ENCODE peak calls at places on chromosome 10, in ten cellular contexts. V is psoas muscle; C is naive thymus-derived CD4-positive, alpha-beta T cell; L is mammary epithelial cell; T is neuronal stem cell; A is body of pancreas; Y is CD8-positive, alpha-beta T cell; H is HepG2; B is effector memory CD4-positive, alpha-beta T cell; F is keratinocyte. X is an unnamed sample.
A peak's percentile ranks its signal among the peaks of the same experiment; 100 is the strongest.

GRCh38 chr10:34689053-34689452 is 126.0 kb downstream of the PARD3 start:
- DNase-seq in B (no peak), L (no peak), A (no peak), T (no peak), C (no peak), Y (no peak), F (no peak), V (peak; percentile 58), H (no peak), X (no peak)

GRCh38 chr10:970311-971149 is 17.7 kb upstream of the GTPBP4 start:
- DNase-seq in T (no peak), B (no peak), A (peak; percentile 61), F (no peak), H (peak; percentile 93), C (no peak), L (no peak), V (peak; percentile 58), Y (no peak), X (no peak)

GRCh38 chr10:34641147-34641912 is 173.8 kb downstream of the PARD3 start:
- DNase-seq in C (no peak), B (no peak), H (no peak), T (no peak), F (no peak), A (no peak), L (no peak), Y (no peak), V (no peak), X (no peak)

GRCh38 chr10:530717-531116 is 158.8 kb downstream of the DIP2C start:
- DNase-seq in V (no peak), T (no peak), B (no peak), F (no peak), Y (no peak), A (no peak), H (no peak), L (no peak), C (no peak), X (no peak)

GRCh38 chr10:23322082-23322481 is 22.5 kb downstream of the C10orf67 start:
- DNase-seq in V (no peak), B (no peak), L (no peak), T (no peak), A (no peak), C (no peak), Y (no peak), F (no peak), H (no peak), X (no peak)

GRCh38 chr10:113732160-113732881 is 19.2 kb upstream of the PLEKHS1 start:
- DNase-seq in Y (no peak), C (no peak), F (no peak), T (no peak), A (no peak), H (no peak), L (no peak), V (no peak), B (no peak), X (no peak)

GRCh38 chr10:84076047-84076388 is 63.3 kb upstream of the GHITM start:
- DNase-seq in B (no peak), V (no peak), T (no peak), F (no peak), H (no peak), L (peak; percentile 32), A (no peak), C (no peak), Y (no peak), X (no peak)

GRCh38 chr10:480928-481551 is 208.4 kb downstream of the DIP2C start:
- DNase-seq in T (no peak), V (peak; percentile 28), Y (no peak), L (no peak), A (peak; percentile 64), H (no peak), B (no peak), F (no peak), C (no peak), X (no peak)

GRCh38 chr10:114877301-114877644 is 55.7 kb downstream of the FHIP2A start:
- DNase-seq in B (no peak), L (no peak), Y (no peak), C (no peak), A (no peak), F (no peak), V (no peak), H (no peak), T (no peak), X (no peak)

GRCh38 chr10:112402917-112403316 is 29.0 kb downstream of the ACSL5 start:
- DNase-seq in Y (no peak), B (no peak), L (no peak), F (no peak), V (no peak), T (no peak), H (no peak), A (no peak), C (no peak), X (no peak)

GRCh38 chr10:46224414-46224682 is 62.4 kb upstream of the ANTXRL start:
- DNase-seq in H (no peak), C (no peak), F (no peak), B (no peak), Y (no peak), A (no peak), V (no peak), T (no peak), L (no peak), X (no peak)

GRCh38 chr10:59279476-59279875 is 82.9 kb downstream of the FAM13C start:
- DNase-seq in H (no peak), T (no peak), F (no peak), Y (no peak), A (no peak), L (no peak), B (no peak), V (no peak), C (no peak), X (no peak)

GRCh38 chr10:34908472-34908871 is 93.4 kb upstream of the PARD3 start:
- DNase-seq in B (no peak), C (no peak), L (peak; percentile 43), V (no peak), H (no peak), Y (no peak), F (no peak), T (no peak), A (no peak), X (no peak)

GRCh38 chr10:93315261-93315660 is 166.9 kb downstream of the MYOF start:
- DNase-seq in A (no peak), V (no peak), L (no peak), C (no peak), T (no peak), H (no peak), B (no peak), F (no peak), Y (no peak), X (no peak)

GRCh38 chr10:11610855-11611247 is 599 bp downstream of the USP6NL start:
- DNase-seq in V (no peak), C (peak; percentile 28), A (peak; percentile 35), T (no peak), Y (no peak), H (no peak), B (no peak), L (peak; percentile 28), F (no peak), X (no peak)

GRCh38 chr10:72336259-72337038 is 18.3 kb downstream of the DNAJB12 start:
- DNase-seq in C (no peak), A (peak; percentile 95), H (no peak), B (no peak), V (no peak), F (no peak), L (peak; percentile 68), T (no peak), Y (no peak), X (no peak)
- H3K4me1 ChIP-seq in C (peaks cover 55% of the 10 kb centered on the region), A (peaks cover 67% of the 10 kb centered on the region), H (peaks cover 54% of the 10 kb centered on the region), B (peaks cover 55% of the 10 kb centered on the region), V (peaks cover 61% of the 10 kb centered on the region), F (peaks cover 28% of the 10 kb centered on the region), L (peaks cover 63% of the 10 kb centered on the region), T (peaks cover 44% of the 10 kb centered on the region), Y (peaks cover 59% of the 10 kb centered on the region), X (peaks cover 43% of the 10 kb centered on the region)

DNA sequence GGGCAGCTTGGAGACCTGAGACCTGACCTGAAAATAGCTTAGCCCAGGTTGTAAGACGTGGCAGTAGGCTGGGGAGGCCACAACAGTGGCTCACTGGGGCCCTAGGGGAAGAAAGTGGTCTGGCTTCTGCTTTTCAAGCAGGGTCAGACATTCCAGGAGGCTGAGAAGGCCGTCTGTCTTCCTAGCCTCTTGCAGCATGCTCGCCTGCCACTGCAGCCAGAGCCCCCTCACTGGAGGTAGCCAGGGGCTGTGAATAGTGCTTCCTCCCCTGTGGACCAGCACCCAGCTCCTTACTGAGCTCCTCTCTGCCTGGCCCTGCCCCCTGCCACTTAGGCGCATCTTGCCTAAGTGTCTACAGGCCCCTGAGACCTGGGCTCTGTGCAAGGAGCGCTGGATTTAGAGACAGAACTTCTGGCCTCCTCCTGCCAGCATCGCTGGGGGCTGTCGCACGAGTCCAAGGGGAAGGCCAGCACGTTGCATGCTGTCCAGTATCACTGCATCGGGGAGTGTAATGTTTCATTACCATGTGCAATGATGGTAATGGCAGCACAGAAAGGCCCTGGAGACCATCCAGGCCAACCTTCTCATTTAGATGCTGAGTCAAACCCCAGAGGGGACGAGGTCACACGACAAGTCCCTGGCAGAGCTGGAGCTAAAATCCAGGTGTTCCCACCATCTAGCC is 12.7 kb downstream of the ZMIZ1 start:
- DNase-seq in Y (no peak), F (no peak), L (peak; percentile 78), T (no peak), A (no peak), V (peak; percentile 92), C (no peak), B (no peak), H (no peak), X (no peak)
- H3K4me1 ChIP-seq in Y (peaks cover 14% of the 10 kb centered on the region), F (peaks cover 28% of the 10 kb centered on the region), L (peaks cover 68% of the 10 kb centered on the region), T (peaks cover 40% of the 10 kb centered on the region), A (peaks cover 100% of the 10 kb centered on the region), V (peaks cover 88% of the 10 kb centered on the region), C (no peaks in the 10 kb centered on the region), B (peaks cover 3% of the 10 kb centered on the region), H (peaks cover 100% of the 10 kb centered on the region), X (peaks cover 100% of the 10 kb centered on the region)

GRCh38 chr10:132551093-132551807 is 13.7 kb downstream of the INPP5A start:
- DNase-seq in H (no peak), V (no peak), F (no peak), A (no peak), C (peak; percentile 41), T (no peak), B (no peak), Y (no peak), L (no peak), X (no peak)
- H3K4me1 ChIP-seq in H (peaks cover 29% of the 10 kb centered on the region), V (peaks cover 40% of the 10 kb centered on the region), F (no peaks in the 10 kb centered on the region), A (peaks cover 34% of the 10 kb centered on the region), C (peaks cover 18% of the 10 kb centered on the region), T (no peaks in the 10 kb centered on the region), B (peaks cover 27% of the 10 kb centered on the region), Y (peaks cover 49% of the 10 kb centered on the region), L (no peaks in the 10 kb centered on the region), X (peaks cover 21% of the 10 kb centered on the region)

DNA sequence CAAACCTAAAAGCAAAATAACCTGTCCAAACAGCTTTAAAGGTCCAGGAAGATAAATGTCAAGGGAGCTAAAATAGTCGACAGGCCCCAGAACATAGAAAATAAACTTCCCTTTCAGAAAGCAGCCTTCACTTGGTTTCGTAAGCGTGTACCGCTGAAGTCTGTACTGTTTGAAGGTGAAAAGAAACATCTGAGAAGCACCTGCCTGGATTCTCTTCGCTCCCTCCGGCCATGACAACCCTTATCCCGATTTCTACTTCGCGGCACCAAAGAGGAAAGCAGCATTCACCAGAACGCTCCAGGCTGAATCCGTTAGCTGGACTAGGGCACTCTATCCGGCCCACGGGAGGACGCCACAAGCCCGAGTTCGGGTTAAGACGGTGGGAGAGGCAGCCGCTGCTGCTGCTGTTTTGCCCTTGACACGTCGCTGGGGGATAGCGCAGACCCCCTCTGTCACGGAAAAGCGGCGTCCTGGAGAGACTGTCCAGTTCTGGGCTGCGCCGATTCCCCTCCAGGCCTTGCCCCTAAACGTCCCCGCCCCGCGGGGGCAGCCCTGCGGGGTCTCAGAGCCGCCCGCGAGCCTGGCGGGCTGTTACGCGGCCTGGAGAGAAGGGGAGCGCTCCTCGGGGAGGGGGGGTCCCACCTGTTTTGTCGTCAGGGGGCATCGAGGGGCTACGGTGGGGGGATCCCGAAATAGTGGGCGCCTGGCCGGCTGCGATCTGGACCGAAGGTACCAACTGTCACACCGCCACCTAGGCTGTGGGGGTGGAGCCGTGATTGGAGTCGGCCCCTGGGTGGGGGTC is 1.1 kb downstream of the SGMS1 start:
- DNase-seq in C (peak; percentile 45), V (peak; percentile 64), B (peak; percentile 19), Y (no peak), T (peak; percentile 24), F (no peak), L (no peak), A (peak; percentile 56), H (no peak), X (no peak)
- H3K4me1 ChIP-seq in C (peaks cover 21% of the 10 kb centered on the region), V (peaks cover 33% of the 10 kb centered on the region), B (peaks cover 21% of the 10 kb centered on the region), Y (peaks cover 40% of the 10 kb centered on the region), T (peaks cover 6% of the 10 kb centered on the region), F (peaks cover 48% of the 10 kb centered on the region), L (peaks cover 44% of the 10 kb centered on the region), A (peaks cover 44% of the 10 kb centered on the region), H (peaks cover 29% of the 10 kb centered on the region), X (peaks cover 28% of the 10 kb centered on the region)

X was measured in Panc1.